ENCODE peak calls at places on chromosome 6, in four cellular contexts. L, U, H and W are unnamed samples.

GRCh38 chr6:53246924-53247323 is 98.3 kb upstream of the GCM1 start:
- DNase-seq in L (no peak), U (no peak), H (no peak), W (no peak)

GRCh38 chr6:51429042-51429712 is 610.5 kb downstream of the TFAP2B start:
- DNase-seq in L (no peak), U (no peak), H (no peak), W (no peak)

GRCh38 chr6:108947114-108947854 is 99.1 kb downstream of the ARMC2 start:
- DNase-seq in L (no peak), U (no peak), H (peak), W (no peak)

GRCh38 chr6:36851149-36851614 is 11.9 kb upstream of the CPNE5 start:
- DNase-seq in L (peak), U (no peak), H (peak), W (peak)

GRCh38 chr6:119856136-119856535 is 506.6 kb upstream of the MAN1A1 start:
- DNase-seq in L (no peak), U (no peak), H (no peak), W (no peak)

GRCh38 chr6:2875840-2876207 is 27.3 kb downstream of the SERPINB9 start:
- DNase-seq in L (peak), U (no peak), H (no peak), W (no peak)

GRCh38 chr6:113449051-113449450 is 408.1 kb upstream of the MARCKS start:
- DNase-seq in L (no peak), U (no peak), H (peak), W (no peak)

GRCh38 chr6:41635365-41635764 is 2.9 kb upstream of the MDFI start:
- DNase-seq in L (no peak), U (no peak), H (no peak), W (no peak)

GRCh38 chr6:57190140-57190539 is 18.0 kb downstream of the BAG2 start:
- DNase-seq in L (peak), U (no peak), H (peak), W (no peak)

GRCh38 chr6:70282906-70283461 is 19.9 kb downstream of the COL9A1 start:
- DNase-seq in L (peak), U (peak), H (no peak), W (peak)

GRCh38 chr6:11585426-11586016 is 48.0 kb downstream of the TMEM170B start:
- DNase-seq in L (peak), U (no peak), H (peak), W (no peak)

GRCh38 chr6:2713473-2714358 is 37.0 kb downstream of the MYLK4 start:
- DNase-seq in L (peak), U (no peak), H (no peak), W (no peak)

GRCh38 chr6:113997106-113997505 is 26.2 kb upstream of the HDAC2 start:
- DNase-seq in L (no peak), U (no peak), H (peak), W (no peak)

GRCh38 chr6:69866351-69867074 is at the start of gene COL19A1:
- DNase-seq in L (peak), U (no peak), H (no peak), W (peak)

GRCh38 chr6:12467706-12468670 is 177.8 kb downstream of the EDN1 start:
- DNase-seq in L (no peak), U (no peak), H (peak), W (no peak)

GRCh38 chr6:5595184-5595583 is 333.9 kb downstream of the FARS2 start:
- DNase-seq in L (no peak), U (no peak), H (no peak), W (no peak)

GRCh38 chr6:5592911-5593519 is 331.7 kb downstream of the FARS2 start:
- DNase-seq in L (no peak), U (no peak), H (no peak), W (no peak)

GRCh38 chr6:5587648-5588047 is 326.3 kb downstream of the FARS2 start:
- DNase-seq in L (no peak), U (no peak), H (no peak), W (no peak)

GRCh38 chr6:5590187-5590586 is 328.9 kb downstream of the FARS2 start:
- DNase-seq in L (no peak), U (no peak), H (no peak), W (no peak)
- H4K5ac ChIP-seq in L (no peak), U (no peak), H (no peak), W (no peak)

GRCh38 chr6:5998741-5999687 is 7.7 kb downstream of the NRN1 start:
- DNase-seq in L (peak), U (no peak), H (no peak), W (peak)
- H4K5ac ChIP-seq in L (no peak), U (no peak), H (no peak), W (no peak)

GRCh38 chr6:9914951-9915350 is 499.9 kb downstream of the TFAP2A start:
- DNase-seq in L (no peak), U (no peak), H (no peak), W (no peak)
- H4K5ac ChIP-seq in L (no peak), U (no peak), H (no peak), W (no peak)

DNA sequence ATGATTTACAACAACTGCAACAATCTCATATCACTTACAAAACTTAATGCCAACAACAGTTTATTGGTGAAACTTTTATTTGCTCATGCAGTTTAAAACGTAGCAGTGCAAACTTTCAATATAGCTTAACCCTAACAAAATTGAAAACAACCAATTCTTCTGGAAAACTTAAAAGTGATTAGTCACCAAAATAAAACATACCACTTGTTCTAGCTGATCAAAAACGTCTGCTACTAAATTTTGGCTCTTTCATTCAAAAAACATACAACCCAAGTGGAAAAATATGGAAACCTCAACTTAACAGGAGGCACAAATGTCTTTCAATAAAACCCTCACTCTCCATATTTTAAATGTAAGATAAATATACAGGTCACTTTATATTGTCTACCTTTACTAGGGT is 39.6 kb downstream of the COL12A1 start:
- DNase-seq in L (no peak), U (no peak), H (no peak), W (no peak)
- H4K5ac ChIP-seq in L (no peak), U (no peak), H (no peak), W (no peak)

GRCh38 chr6:7561153-7561964 is 19.9 kb downstream of the DSP start:
- DNase-seq in L (peak), U (no peak), H (peak), W (no peak)
- H4K5ac ChIP-seq in L (no peak), U (no peak), H (no peak), W (no peak)

DNA sequence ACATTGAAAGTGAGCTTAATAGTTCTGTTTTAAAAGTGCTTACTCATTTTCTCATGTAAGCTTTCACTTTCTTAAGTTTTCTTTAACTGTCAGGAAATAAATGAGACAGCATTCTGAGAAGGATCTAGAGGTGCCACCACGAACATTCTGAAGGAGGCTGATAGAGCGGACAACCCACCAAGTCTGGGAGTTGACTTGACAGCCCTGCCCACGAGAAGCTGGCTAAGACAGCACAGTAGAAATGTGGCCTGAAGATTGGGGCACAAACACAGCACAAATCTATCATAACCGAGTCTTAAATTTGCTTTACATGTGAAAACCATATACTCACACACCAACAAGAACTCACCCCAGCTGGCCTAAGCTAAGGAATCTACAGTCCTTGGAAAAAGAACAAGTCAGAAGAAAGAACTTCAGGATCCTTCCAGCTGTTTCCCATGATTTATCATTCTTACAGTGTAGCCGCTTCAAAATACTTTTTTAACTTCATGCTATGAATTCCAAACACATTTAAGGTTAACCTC is 144.2 kb upstream of the TNFAIP3 start:
- DNase-seq in L (no peak), U (no peak), H (peak), W (no peak)
- H4K5ac ChIP-seq in L (no peak), U (no peak), H (peak), W (no peak)

DNA sequence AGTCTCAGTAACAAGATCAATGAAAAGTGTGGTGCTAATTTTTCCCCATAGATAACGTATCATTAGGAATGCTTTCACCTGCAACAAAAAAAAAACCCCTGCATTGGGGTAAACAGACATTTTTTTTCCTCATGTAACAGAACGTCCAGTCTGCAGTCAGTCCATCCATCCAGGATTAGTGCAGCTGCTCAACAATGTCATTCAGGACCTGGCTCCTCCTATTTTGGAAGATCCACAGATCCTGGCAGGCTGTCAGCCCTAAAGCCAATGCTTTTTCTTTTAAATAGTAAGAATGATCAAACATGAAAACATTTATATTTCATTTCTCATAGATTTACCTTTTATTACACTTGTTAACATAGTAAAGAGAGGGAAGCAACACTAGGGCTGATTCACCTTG is 116.5 kb upstream of the CCDC28A start:
- DNase-seq in L (no peak), U (no peak), H (no peak), W (no peak)
- H4K5ac ChIP-seq in L (no peak), U (no peak), H (no peak), W (no peak)

GRCh38 chr6:170307080-170307545 is 555 bp downstream of the FAM120B start:
- DNase-seq in L (no peak), U (no peak), H (no peak), W (no peak)
- H4K5ac ChIP-seq in L (no peak), U (no peak), H (peak), W (no peak)

DNA sequence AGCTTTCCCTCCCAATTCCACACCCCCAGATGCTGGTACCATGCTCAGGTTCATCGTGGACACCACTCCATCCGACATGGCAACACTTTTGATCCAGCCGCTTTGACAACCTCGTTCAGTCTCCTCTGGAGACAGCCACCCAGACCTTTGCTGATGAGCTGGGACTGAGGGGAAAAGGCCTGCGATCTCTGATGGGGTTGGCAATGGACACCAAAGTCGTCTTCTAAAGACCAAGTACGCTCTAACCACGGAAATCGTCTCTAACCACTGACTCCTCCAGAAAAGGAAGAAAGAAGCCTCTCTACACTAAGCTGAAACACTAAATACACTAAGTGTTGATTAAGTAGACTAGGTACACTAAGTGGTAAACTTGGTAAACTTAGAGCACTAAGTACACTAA is 26.1 kb upstream of the HLA-E start:
- DNase-seq in L (no peak), U (no peak), H (no peak), W (no peak)
- H4K5ac ChIP-seq in L (no peak), U (no peak), H (no peak), W (no peak)